ENCODE peak calls at places on chromosomes 12 and 14, in five cellular contexts. One of them, this sample, is unnamed.

GRCh38 chr12:32331133-32331532 is 68.2 kb upstream of the FGD4 start:
- DNase-seq in lower leg skin: no peak
- DNase-seq in fibroblast of mammary gland: no peak
- DNase-seq in NB4: no peak
- DNase-seq in CD8-positive, alpha-beta T cell: no peak
- DNase-seq in this sample: no peak

GRCh38 chr14:39432619-39433451 is 602 bp upstream of the FBXO33 start:
- DNase-seq in lower leg skin: peak
- DNase-seq in fibroblast of mammary gland: peak
- DNase-seq in NB4: peak
- DNase-seq in CD8-positive, alpha-beta T cell: no peak
- DNase-seq in this sample: peak

GRCh38 chr12:61538951-61539350 is 721.3 kb upstream of the USP15 start:
- DNase-seq in lower leg skin: no peak
- DNase-seq in fibroblast of mammary gland: peak
- DNase-seq in NB4: peak
- DNase-seq in CD8-positive, alpha-beta T cell: no peak
- DNase-seq in this sample: no peak

GRCh38 chr14:54177861-54178591 is 218.8 kb upstream of the CDKN3 start:
- DNase-seq in lower leg skin: no peak
- DNase-seq in fibroblast of mammary gland: no peak
- DNase-seq in NB4: no peak
- DNase-seq in CD8-positive, alpha-beta T cell: no peak
- DNase-seq in this sample: no peak

GRCh38 chr12:6336859-6337744 is 4.8 kb downstream of the TNFRSF1A start:
- DNase-seq in lower leg skin: no peak
- DNase-seq in fibroblast of mammary gland: no peak
- DNase-seq in NB4: peak
- DNase-seq in CD8-positive, alpha-beta T cell: peak
- DNase-seq in this sample: no peak

GRCh38 chr12:68319988-68320623 is 12.1 kb downstream of the MDM1 start:
- DNase-seq in lower leg skin: no peak
- DNase-seq in fibroblast of mammary gland: peak
- DNase-seq in NB4: no peak
- DNase-seq in CD8-positive, alpha-beta T cell: no peak
- DNase-seq in this sample: no peak

GRCh38 chr12:98422809-98423208 is 92.6 kb upstream of the TMPO start:
- DNase-seq in lower leg skin: no peak
- DNase-seq in fibroblast of mammary gland: peak
- DNase-seq in NB4: no peak
- DNase-seq in CD8-positive, alpha-beta T cell: no peak
- DNase-seq in this sample: no peak

GRCh38 chr12:107670999-107671643 is 14.5 kb upstream of the PWP1 start:
- DNase-seq in lower leg skin: no peak
- DNase-seq in fibroblast of mammary gland: peak
- DNase-seq in NB4: peak
- DNase-seq in CD8-positive, alpha-beta T cell: no peak
- DNase-seq in this sample: no peak

GRCh38 chr14:53520529-53520928 is 367.4 kb upstream of the DDHD1 start:
- DNase-seq in lower leg skin: no peak
- DNase-seq in fibroblast of mammary gland: no peak
- DNase-seq in NB4: no peak
- DNase-seq in CD8-positive, alpha-beta T cell: no peak
- DNase-seq in this sample: no peak

GRCh38 chr12:98772818-98773217 is 127.7 kb downstream of the APAF1 start:
- DNase-seq in lower leg skin: no peak
- DNase-seq in fibroblast of mammary gland: no peak
- DNase-seq in NB4: no peak
- DNase-seq in CD8-positive, alpha-beta T cell: no peak
- DNase-seq in this sample: no peak

GRCh38 chr14:67018720-67019119 is 170.5 kb upstream of the GARIN2 start:
- DNase-seq in lower leg skin: no peak
- DNase-seq in fibroblast of mammary gland: no peak
- DNase-seq in NB4: no peak
- DNase-seq in CD8-positive, alpha-beta T cell: no peak
- DNase-seq in this sample: no peak

GRCh38 chr12:63037721-63038120 is 102.8 kb upstream of the PPM1H start:
- DNase-seq in lower leg skin: no peak
- DNase-seq in fibroblast of mammary gland: no peak
- DNase-seq in NB4: no peak
- DNase-seq in CD8-positive, alpha-beta T cell: no peak
- DNase-seq in this sample: no peak

GRCh38 chr14:89184952-89185351 is 232.1 kb downstream of the FOXN3 start:
- DNase-seq in lower leg skin: no peak
- DNase-seq in fibroblast of mammary gland: no peak
- DNase-seq in NB4: no peak
- DNase-seq in CD8-positive, alpha-beta T cell: no peak
- DNase-seq in this sample: no peak

GRCh38 chr14:89365071-89365801 is 51.8 kb downstream of the FOXN3 start:
- DNase-seq in lower leg skin: no peak
- DNase-seq in fibroblast of mammary gland: peak
- DNase-seq in NB4: peak
- DNase-seq in CD8-positive, alpha-beta T cell: peak
- DNase-seq in this sample: peak

GRCh38 chr14:98137626-98138025 is 1134.4 kb downstream of the BCL11B start:
- DNase-seq in lower leg skin: no peak
- DNase-seq in fibroblast of mammary gland: no peak
- DNase-seq in NB4: no peak
- DNase-seq in CD8-positive, alpha-beta T cell: no peak
- DNase-seq in this sample: no peak

GRCh38 chr12:31887109-31887811 is 72.0 kb upstream of the RESF1 start:
- DNase-seq in lower leg skin: peak
- DNase-seq in fibroblast of mammary gland: no peak
- DNase-seq in NB4: peak
- DNase-seq in CD8-positive, alpha-beta T cell: no peak
- DNase-seq in this sample: peak

GRCh38 chr12:26614217-26614616 is 218.8 kb downstream of the ITPR2 start:
- DNase-seq in lower leg skin: no peak
- DNase-seq in fibroblast of mammary gland: peak
- DNase-seq in NB4: peak
- DNase-seq in CD8-positive, alpha-beta T cell: no peak
- DNase-seq in this sample: no peak

DNA sequence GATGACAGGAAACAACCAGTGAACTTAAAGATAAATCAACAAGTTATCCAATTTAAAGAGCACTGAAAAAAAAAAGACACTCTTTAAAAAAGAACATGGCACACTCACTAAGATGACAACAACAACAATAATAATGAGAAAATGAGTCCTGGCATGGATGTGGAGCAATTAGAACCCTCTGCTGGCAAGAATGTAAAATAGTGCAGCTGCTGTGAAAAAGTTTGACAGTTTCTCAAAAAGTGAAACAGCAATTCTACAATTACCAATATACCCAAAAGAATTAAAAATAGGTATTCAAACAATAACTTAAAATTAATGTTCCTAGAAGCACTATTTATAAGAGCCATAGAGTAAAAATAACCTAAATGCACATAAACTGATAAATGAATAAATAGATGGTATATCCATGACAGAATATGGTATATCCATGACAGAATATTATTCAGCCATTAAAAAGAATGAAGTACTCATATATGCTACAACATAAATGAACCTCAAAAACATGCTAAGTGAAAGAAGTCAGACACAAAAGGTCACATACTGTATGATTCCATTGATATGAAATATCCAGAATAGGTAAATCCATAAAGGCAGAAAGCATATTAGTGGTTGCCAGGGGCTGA is 49.1 kb upstream of the GPHB5 start:
- DNase-seq in lower leg skin: no peak
- DNase-seq in fibroblast of mammary gland: no peak
- DNase-seq in NB4: no peak
- DNase-seq in CD8-positive, alpha-beta T cell: no peak
- DNase-seq in this sample: no peak
- TF ChIP-seq CTCF in lower leg skin: no peak
- TF ChIP-seq CTCF in fibroblast of mammary gland: no peak
- TF ChIP-seq CTCF in NB4: no peak
- TF ChIP-seq CTCF in CD8-positive, alpha-beta T cell: no peak
- TF ChIP-seq CTCF in this sample: no peak

GRCh38 chr12:53048780-53049401 is 974 bp upstream of the TNS2 start:
- DNase-seq in lower leg skin: peak
- DNase-seq in fibroblast of mammary gland: peak
- DNase-seq in NB4: no peak
- DNase-seq in CD8-positive, alpha-beta T cell: no peak
- DNase-seq in this sample: no peak
- TF ChIP-seq CTCF in lower leg skin: no peak
- TF ChIP-seq CTCF in fibroblast of mammary gland: no peak
- TF ChIP-seq CTCF in NB4: no peak
- TF ChIP-seq CTCF in CD8-positive, alpha-beta T cell: no peak
- TF ChIP-seq CTCF in this sample: no peak

DNA sequence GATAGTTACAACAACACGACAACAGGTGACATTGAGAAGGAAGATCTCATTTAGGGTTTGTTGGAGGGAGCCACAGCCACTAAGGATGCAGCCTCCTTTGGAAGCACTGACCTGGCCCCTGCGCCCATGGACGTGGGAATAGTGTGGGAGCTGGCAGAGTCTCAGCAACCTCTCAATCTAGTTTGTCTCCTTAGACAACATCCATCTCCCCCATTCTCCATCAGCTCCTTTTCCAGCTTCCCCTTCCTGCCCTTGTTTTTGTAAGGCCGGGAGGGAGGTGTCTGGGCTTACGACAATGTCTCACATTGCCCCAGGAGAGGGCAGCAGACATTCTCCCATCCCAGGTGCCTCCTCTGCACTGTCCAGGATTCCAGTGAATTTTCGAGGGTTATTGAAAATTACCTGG is 170.2 kb upstream of the PZP start:
- DNase-seq in lower leg skin: no peak
- DNase-seq in fibroblast of mammary gland: no peak
- DNase-seq in NB4: peak
- DNase-seq in CD8-positive, alpha-beta T cell: no peak
- DNase-seq in this sample: no peak
- TF ChIP-seq CTCF in lower leg skin: no peak
- TF ChIP-seq CTCF in fibroblast of mammary gland: peak
- TF ChIP-seq CTCF in NB4: peak
- TF ChIP-seq CTCF in CD8-positive, alpha-beta T cell: no peak
- TF ChIP-seq CTCF in this sample: no peak

GRCh38 chr12:53808023-53808705 is 56.4 kb upstream of the CISTR start:
- DNase-seq in lower leg skin: no peak
- DNase-seq in fibroblast of mammary gland: no peak
- DNase-seq in NB4: no peak
- DNase-seq in CD8-positive, alpha-beta T cell: no peak
- DNase-seq in this sample: no peak

GRCh38 chr12:53809005-53809404 is 57.2 kb upstream of the CISTR start:
- DNase-seq in lower leg skin: no peak
- DNase-seq in fibroblast of mammary gland: no peak
- DNase-seq in NB4: no peak
- DNase-seq in CD8-positive, alpha-beta T cell: no peak
- DNase-seq in this sample: no peak

GRCh38 chr12:53810950-53811349 is 59.2 kb upstream of the CISTR start:
- DNase-seq in lower leg skin: no peak
- DNase-seq in fibroblast of mammary gland: no peak
- DNase-seq in NB4: no peak
- DNase-seq in CD8-positive, alpha-beta T cell: no peak
- DNase-seq in this sample: no peak

GRCh38 chr12:53807322-53807721 is 55.5 kb upstream of the CISTR start:
- DNase-seq in lower leg skin: no peak
- DNase-seq in fibroblast of mammary gland: no peak
- DNase-seq in NB4: no peak
- DNase-seq in CD8-positive, alpha-beta T cell: no peak
- DNase-seq in this sample: no peak

DNA sequence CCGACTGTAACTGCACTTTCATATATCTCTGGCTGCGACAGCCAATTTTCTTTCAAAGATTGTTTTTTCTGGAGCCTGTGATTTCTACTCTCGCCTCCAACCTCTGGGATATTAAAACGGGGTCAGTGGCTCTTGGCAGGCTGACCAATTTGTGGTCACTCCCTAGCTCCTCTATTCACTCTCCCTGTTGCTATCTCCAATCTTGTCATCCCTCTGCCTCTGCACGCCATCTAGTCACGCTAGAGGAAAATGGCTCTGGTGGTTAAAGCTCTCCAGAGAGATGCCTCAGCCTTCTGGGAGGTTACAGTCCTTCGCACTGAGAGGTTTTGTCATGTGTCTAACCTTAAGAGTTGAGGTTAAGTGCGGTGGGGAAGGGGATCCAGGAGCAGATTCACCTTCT is 59.8 kb upstream of the CISTR start:
- DNase-seq in lower leg skin: no peak
- DNase-seq in fibroblast of mammary gland: peak
- DNase-seq in NB4: no peak
- DNase-seq in CD8-positive, alpha-beta T cell: no peak
- DNase-seq in this sample: no peak
- TF ChIP-seq CTCF in lower leg skin: no peak
- TF ChIP-seq CTCF in fibroblast of mammary gland: no peak
- TF ChIP-seq CTCF in NB4: no peak
- TF ChIP-seq CTCF in CD8-positive, alpha-beta T cell: no peak
- TF ChIP-seq CTCF in this sample: no peak

GRCh38 chr12:52010152-52010622 is 3.4 kb downstream of the TAMALIN start:
- DNase-seq in lower leg skin: peak
- DNase-seq in fibroblast of mammary gland: peak
- DNase-seq in NB4: peak
- DNase-seq in CD8-positive, alpha-beta T cell: no peak
- DNase-seq in this sample: no peak
- TF ChIP-seq CTCF in lower leg skin: no peak
- TF ChIP-seq CTCF in fibroblast of mammary gland: no peak
- TF ChIP-seq CTCF in NB4: no peak
- TF ChIP-seq CTCF in CD8-positive, alpha-beta T cell: no peak
- TF ChIP-seq CTCF in this sample: no peak

DNA sequence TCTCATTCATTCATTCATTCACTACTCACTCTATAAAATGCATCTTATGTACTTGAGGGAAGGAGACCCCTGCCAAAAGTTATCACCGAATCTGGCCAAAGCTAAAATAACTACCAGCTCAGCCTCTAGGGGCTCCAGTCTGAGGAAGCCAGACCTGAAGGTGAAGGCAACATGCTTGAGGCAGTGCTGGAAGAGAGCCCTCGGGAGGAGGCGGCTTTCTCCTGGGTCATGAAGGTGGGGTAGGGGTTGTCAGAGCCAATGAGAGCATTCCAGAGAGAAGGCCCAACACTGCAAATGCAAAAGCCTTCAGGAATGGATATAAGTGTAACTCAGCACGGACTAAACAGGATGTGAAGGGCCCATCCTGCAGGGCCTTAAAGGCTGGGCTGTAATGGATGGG is 62.4 kb downstream of the GSC start:
- DNase-seq in lower leg skin: no peak
- DNase-seq in fibroblast of mammary gland: no peak
- DNase-seq in NB4: no peak
- DNase-seq in CD8-positive, alpha-beta T cell: no peak
- DNase-seq in this sample: no peak
- TF ChIP-seq CTCF in lower leg skin: no peak
- TF ChIP-seq CTCF in fibroblast of mammary gland: no peak
- TF ChIP-seq CTCF in NB4: peak
- TF ChIP-seq CTCF in CD8-positive, alpha-beta T cell: no peak
- TF ChIP-seq CTCF in this sample: no peak